ENCODE peak calls at places on chromosomes 7 and 10, in five cellular contexts. One of them, this sample, is unnamed.

GRCh38 chr10:124992462-124993344 is 50.8 kb downstream of the ZRANB1 start:
- DNase-seq in cardiac muscle cell: peak; percentile 88
- DNase-seq in GM23248: peak; percentile 80
- DNase-seq in tibial artery: peak; percentile 81
- DNase-seq in MM.1S: peak; percentile 36
- DNase-seq in this sample: peak; percentile 76

GRCh38 chr10:120204877-120205276 is 252.2 kb upstream of the PLPP4 start:
- DNase-seq in cardiac muscle cell: no peak
- DNase-seq in GM23248: no peak
- DNase-seq in tibial artery: no peak
- DNase-seq in MM.1S: no peak
- DNase-seq in this sample: no peak

GRCh38 chr7:20440472-20441105 is 109.9 kb downstream of the ITGB8 start:
- DNase-seq in cardiac muscle cell: peak; percentile 66
- DNase-seq in GM23248: peak; percentile 43
- DNase-seq in tibial artery: no peak
- DNase-seq in MM.1S: no peak
- DNase-seq in this sample: peak; percentile 17

GRCh38 chr10:123808873-123809272 is 82.7 kb downstream of the CPXM2 start:
- DNase-seq in cardiac muscle cell: peak; percentile 83
- DNase-seq in GM23248: peak; percentile 97
- DNase-seq in tibial artery: no peak
- DNase-seq in MM.1S: no peak
- DNase-seq in this sample: no peak

GRCh38 chr10:79329529-79329928 is 17.7 kb upstream of the PPIF start:
- DNase-seq in cardiac muscle cell: no peak
- DNase-seq in GM23248: no peak
- DNase-seq in tibial artery: no peak
- DNase-seq in MM.1S: no peak
- DNase-seq in this sample: no peak

GRCh38 chr10:22649390-22649841 is 65.0 kb downstream of the PIP4K2A start:
- DNase-seq in cardiac muscle cell: no peak
- DNase-seq in GM23248: no peak
- DNase-seq in tibial artery: no peak
- DNase-seq in MM.1S: no peak
- DNase-seq in this sample: no peak

GRCh38 chr10:52965938-52966401 is 193.4 kb upstream of the MBL2 start:
- DNase-seq in cardiac muscle cell: no peak
- DNase-seq in GM23248: no peak
- DNase-seq in tibial artery: no peak
- DNase-seq in MM.1S: peak; percentile 54
- DNase-seq in this sample: no peak

GRCh38 chr10:89810908-89811515 is 109.6 kb downstream of the KIF20B start:
- DNase-seq in cardiac muscle cell: no peak
- DNase-seq in GM23248: no peak
- DNase-seq in tibial artery: no peak
- DNase-seq in MM.1S: no peak
- DNase-seq in this sample: no peak

GRCh38 chr10:128036011-128036615 is 90.1 kb downstream of the MKI67 start:
- DNase-seq in cardiac muscle cell: no peak
- DNase-seq in GM23248: no peak
- DNase-seq in tibial artery: no peak
- DNase-seq in MM.1S: no peak
- DNase-seq in this sample: no peak

GRCh38 chr10:74244097-74244685 is 93.2 kb downstream of the ADK start:
- DNase-seq in cardiac muscle cell: peak; percentile 79
- DNase-seq in GM23248: peak; percentile 63
- DNase-seq in tibial artery: no peak
- DNase-seq in MM.1S: peak; percentile 37
- DNase-seq in this sample: no peak

GRCh38 chr7:135714534-135715009 is 13.4 kb downstream of the SLC13A4 start:
- DNase-seq in cardiac muscle cell: peak; percentile 43
- DNase-seq in GM23248: peak; percentile 90
- DNase-seq in tibial artery: no peak
- DNase-seq in MM.1S: no peak
- DNase-seq in this sample: peak; percentile 78

GRCh38 chr10:70253878-70254765 is 20.9 kb upstream of the PPA1 start:
- DNase-seq in cardiac muscle cell: no peak
- DNase-seq in GM23248: no peak
- DNase-seq in tibial artery: no peak
- DNase-seq in MM.1S: no peak
- DNase-seq in this sample: no peak

GRCh38 chr7:66522518-66522917 is 106.2 kb upstream of the KCTD7 start:
- DNase-seq in cardiac muscle cell: no peak
- DNase-seq in GM23248: peak; percentile 36
- DNase-seq in tibial artery: no peak
- DNase-seq in MM.1S: no peak
- DNase-seq in this sample: no peak

GRCh38 chr10:96740141-96740540 is 19.8 kb upstream of the PIK3AP1 start:
- DNase-seq in cardiac muscle cell: no peak
- DNase-seq in GM23248: no peak
- DNase-seq in tibial artery: no peak
- DNase-seq in MM.1S: no peak
- DNase-seq in this sample: no peak

GRCh38 chr10:104139221-104139620 is 17.2 kb downstream of the SFR1 start:
- DNase-seq in cardiac muscle cell: no peak
- DNase-seq in GM23248: no peak
- DNase-seq in tibial artery: no peak
- DNase-seq in MM.1S: no peak
- DNase-seq in this sample: no peak

GRCh38 chr7:127629268-127629854 is 11.4 kb upstream of the PAX4 start:
- DNase-seq in cardiac muscle cell: no peak
- DNase-seq in GM23248: no peak
- DNase-seq in tibial artery: no peak
- DNase-seq in MM.1S: peak; percentile 38
- DNase-seq in this sample: no peak

GRCh38 chr10:89342219-89342966 is 14.6 kb downstream of the IFIT3 start:
- DNase-seq in cardiac muscle cell: peak; percentile 84
- DNase-seq in GM23248: peak; percentile 74
- DNase-seq in tibial artery: peak; percentile 83
- DNase-seq in MM.1S: no peak
- DNase-seq in this sample: no peak

GRCh38 chr10:97016728-97017473 is 168.9 kb downstream of the SLIT1 start:
- DNase-seq in cardiac muscle cell: no peak
- DNase-seq in GM23248: no peak
- DNase-seq in tibial artery: no peak
- DNase-seq in MM.1S: peak; percentile 78
- DNase-seq in this sample: no peak

GRCh38 chr7:37097983-37098382 is 350.7 kb downstream of the ELMO1 start:
- DNase-seq in cardiac muscle cell: no peak
- DNase-seq in GM23248: no peak
- DNase-seq in tibial artery: no peak
- DNase-seq in MM.1S: no peak
- DNase-seq in this sample: peak; percentile 56

GRCh38 chr10:21494221-21495001 is 31.1 kb downstream of the SKIDA1 start:
- DNase-seq in cardiac muscle cell: peak; percentile 65
- DNase-seq in GM23248: peak; percentile 59
- DNase-seq in tibial artery: no peak
- DNase-seq in MM.1S: no peak
- DNase-seq in this sample: no peak

GRCh38 chr7:12244129-12244528 is 33.0 kb downstream of the TMEM106B start:
- DNase-seq in cardiac muscle cell: peak; percentile 31
- DNase-seq in GM23248: peak; percentile 26
- DNase-seq in tibial artery: no peak
- DNase-seq in MM.1S: no peak
- DNase-seq in this sample: peak; percentile 45

GRCh38 chr10:75544923-75545322 is 113.5 kb downstream of the LRMDA start:
- DNase-seq in cardiac muscle cell: peak; percentile 56
- DNase-seq in GM23248: peak; percentile 58
- DNase-seq in tibial artery: no peak
- DNase-seq in MM.1S: no peak
- DNase-seq in this sample: no peak

GRCh38 chr10:101839421-101840063 is 4.1 kb downstream of the KCNIP2 start:
- DNase-seq in cardiac muscle cell: peak; percentile 59
- DNase-seq in GM23248: peak; percentile 65
- DNase-seq in tibial artery: no peak
- DNase-seq in MM.1S: no peak
- DNase-seq in this sample: no peak

GRCh38 chr7:31758770-31759169 is 71.8 kb downstream of the PPP1R17 start:
- DNase-seq in cardiac muscle cell: no peak
- DNase-seq in GM23248: peak; percentile 62
- DNase-seq in tibial artery: no peak
- DNase-seq in MM.1S: no peak
- DNase-seq in this sample: no peak

GRCh38 chr10:107565014-107565413 is 400.5 kb upstream of the SORCS1 start:
- DNase-seq in cardiac muscle cell: no peak
- DNase-seq in GM23248: no peak
- DNase-seq in tibial artery: no peak
- DNase-seq in MM.1S: no peak
- DNase-seq in this sample: no peak

GRCh38 chr10:29619273-29619672 is 15.5 kb downstream of the SVIL start:
- DNase-seq in cardiac muscle cell: peak; percentile 46
- DNase-seq in GM23248: peak; percentile 40
- DNase-seq in tibial artery: no peak
- DNase-seq in MM.1S: no peak
- DNase-seq in this sample: peak; percentile 67

GRCh38 chr7:77862691-77863090 is 64.1 kb downstream of the PHTF2 start:
- DNase-seq in cardiac muscle cell: no peak
- DNase-seq in GM23248: peak; percentile 21
- DNase-seq in tibial artery: no peak
- DNase-seq in MM.1S: no peak
- DNase-seq in this sample: no peak

GRCh38 chr7:85890244-85890811 is 703.5 kb upstream of the SEMA3D start:
- DNase-seq in cardiac muscle cell: peak; percentile 43
- DNase-seq in GM23248: peak; percentile 69
- DNase-seq in tibial artery: no peak
- DNase-seq in MM.1S: peak; percentile 39
- DNase-seq in this sample: no peak

GRCh38 chr7:47249361-47249760 is 332.6 kb downstream of the TNS3 start:
- DNase-seq in cardiac muscle cell: peak; percentile 39
- DNase-seq in GM23248: peak; percentile 43
- DNase-seq in tibial artery: no peak
- DNase-seq in MM.1S: no peak
- DNase-seq in this sample: no peak

GRCh38 chr7:154178890-154179289 is 126.7 kb downstream of the DPP6 start:
- DNase-seq in cardiac muscle cell: no peak
- DNase-seq in GM23248: no peak
- DNase-seq in tibial artery: no peak
- DNase-seq in MM.1S: no peak
- DNase-seq in this sample: no peak

GRCh38 chr10:55183993-55184392 is 383.0 kb upstream of the PCDH15 start:
- DNase-seq in cardiac muscle cell: peak; percentile 3
- DNase-seq in GM23248: no peak
- DNase-seq in tibial artery: no peak
- DNase-seq in MM.1S: peak; percentile 87
- DNase-seq in this sample: peak; percentile 93

GRCh38 chr10:1393481-1393880 is 337.3 kb downstream of the WDR37 start:
- DNase-seq in cardiac muscle cell: no peak
- DNase-seq in GM23248: no peak
- DNase-seq in tibial artery: no peak
- DNase-seq in MM.1S: no peak
- DNase-seq in this sample: no peak

GRCh38 chr7:116834815-116835533 is 27.4 kb upstream of the CAPZA2 start:
- DNase-seq in cardiac muscle cell: peak; percentile 31
- DNase-seq in GM23248: peak; percentile 86
- DNase-seq in tibial artery: no peak
- DNase-seq in MM.1S: no peak
- DNase-seq in this sample: peak; percentile 36

GRCh38 chr7:22713463-22713862 is 13.5 kb upstream of the IL6 start:
- DNase-seq in cardiac muscle cell: no peak
- DNase-seq in GM23248: no peak
- DNase-seq in tibial artery: no peak
- DNase-seq in MM.1S: no peak
- DNase-seq in this sample: no peak

GRCh38 chr7:35828817-35829216 is 28.0 kb downstream of the SEPTIN7 start:
- DNase-seq in cardiac muscle cell: no peak
- DNase-seq in GM23248: no peak
- DNase-seq in tibial artery: no peak
- DNase-seq in MM.1S: no peak
- DNase-seq in this sample: no peak

GRCh38 chr7:34672430-34672829 is 14.4 kb downstream of the NPSR1 start:
- DNase-seq in cardiac muscle cell: no peak
- DNase-seq in GM23248: peak; percentile 70
- DNase-seq in tibial artery: no peak
- DNase-seq in MM.1S: no peak
- DNase-seq in this sample: no peak

GRCh38 chr10:87761892-87762291 is 56.1 kb downstream of the ATAD1 start:
- DNase-seq in cardiac muscle cell: peak; percentile 69
- DNase-seq in GM23248: peak; percentile 71
- DNase-seq in tibial artery: no peak
- DNase-seq in MM.1S: no peak
- DNase-seq in this sample: peak; percentile 3

GRCh38 chr10:43286076-43286805 is 19.4 kb upstream of the RASGEF1A start:
- DNase-seq in cardiac muscle cell: no peak
- DNase-seq in GM23248: no peak
- DNase-seq in tibial artery: no peak
- DNase-seq in MM.1S: no peak
- DNase-seq in this sample: no peak
- H3K4me3 ChIP-seq in cardiac muscle cell: no peak overlapping the region
- H3K4me3 ChIP-seq in GM23248: no peak overlapping the region
- H3K4me3 ChIP-seq in tibial artery: no peak overlapping the region
- H3K4me3 ChIP-seq in MM.1S: no peak overlapping the region
- H3K4me3 ChIP-seq in this sample: no peak overlapping the region

DNA sequence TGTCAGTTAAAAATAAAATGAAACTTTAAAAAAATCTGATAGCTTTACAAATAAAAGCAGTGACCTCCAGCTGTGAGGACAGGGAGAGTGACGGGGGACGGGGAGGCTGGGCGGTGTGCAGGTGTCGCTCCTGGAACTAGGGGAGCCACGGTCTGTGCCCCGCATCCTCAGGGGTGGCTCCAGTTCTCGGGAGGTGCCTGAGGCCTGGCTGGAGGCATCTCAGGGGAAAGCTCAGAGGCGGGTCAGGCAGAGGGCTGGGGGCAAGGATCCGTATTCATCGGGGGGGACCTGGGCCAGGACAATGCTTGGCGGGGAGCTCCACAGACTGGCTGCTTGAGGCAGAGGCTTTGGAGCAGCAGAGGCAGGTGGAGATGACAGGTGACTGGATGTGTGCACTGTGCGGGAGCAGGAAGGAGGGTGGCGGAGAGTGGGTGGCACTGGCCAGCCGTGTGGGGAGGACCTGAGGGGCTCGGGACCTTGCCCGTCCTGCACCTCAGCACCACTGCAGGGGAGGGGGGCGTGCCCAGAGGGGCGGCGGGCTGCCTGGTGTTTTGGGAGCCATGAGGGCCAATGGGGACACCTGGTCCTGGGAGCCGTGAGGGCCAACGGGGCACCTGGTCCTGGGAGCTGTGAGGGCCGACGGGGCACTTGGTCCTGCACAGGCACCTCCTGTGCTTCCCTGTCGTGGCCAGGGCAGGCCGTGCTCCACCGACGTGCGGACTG is 13.2 kb downstream of the PWWP2B start:
- DNase-seq in cardiac muscle cell: no peak
- DNase-seq in GM23248: no peak
- DNase-seq in tibial artery: no peak
- DNase-seq in MM.1S: no peak
- DNase-seq in this sample: no peak
- H3K4me1 ChIP-seq in cardiac muscle cell: peaks cover 42% of the 10 kb centered on the region
- H3K4me1 ChIP-seq in GM23248: peaks cover 3% of the 10 kb centered on the region
- H3K4me1 ChIP-seq in tibial artery: peaks cover 28% of the 10 kb centered on the region
- H3K4me1 ChIP-seq in MM.1S: no peaks in the 10 kb centered on the region
- H3K4me1 ChIP-seq in this sample: no peaks in the 10 kb centered on the region

GRCh38 chr7:27099224-27099838 is 3.2 kb downstream of the HOXA2 start:
- DNase-seq in cardiac muscle cell: no peak
- DNase-seq in GM23248: no peak
- DNase-seq in tibial artery: no peak
- DNase-seq in MM.1S: no peak
- DNase-seq in this sample: no peak
- H3K4me3 ChIP-seq in cardiac muscle cell: no peak overlapping the region
- H3K4me3 ChIP-seq in GM23248: peak overlapping the region; percentile 80
- H3K4me3 ChIP-seq in tibial artery: peak overlapping the region; percentile 80
- H3K4me3 ChIP-seq in MM.1S: no peak overlapping the region
- H3K4me3 ChIP-seq in this sample: no peak overlapping the region

GRCh38 chr10:110093722-110094121 is 85.9 kb downstream of the ADD3 start:
- DNase-seq in cardiac muscle cell: no peak
- DNase-seq in GM23248: no peak
- DNase-seq in tibial artery: no peak
- DNase-seq in MM.1S: peak; percentile 14
- DNase-seq in this sample: no peak
- H3K4me1 ChIP-seq in cardiac muscle cell: no peaks in the 10 kb centered on the region
- H3K4me1 ChIP-seq in GM23248: peaks cover 14% of the 10 kb centered on the region
- H3K4me1 ChIP-seq in tibial artery: peaks cover 20% of the 10 kb centered on the region
- H3K4me1 ChIP-seq in MM.1S: peaks cover 8% of the 10 kb centered on the region
- H3K4me1 ChIP-seq in this sample: no peaks in the 10 kb centered on the region

This sample was measured in SJCRH30.